ENCODE peak calls at places on chromosomes 13 and 19, in four cellular contexts. E is AG04449; D is left lung; V is CD8-positive, alpha-beta T cell. B is an unnamed sample.

GRCh38 chr13:38905861-38906260 is 84.8 kb downstream of the STOML3 start:
- DNase-seq in V (no peak), D (no peak), E (no peak), B (no peak)

GRCh38 chr19:51507209-51507608 is 5.6 kb upstream of the SIGLEC12 start:
- DNase-seq in D (no peak), V (no peak), E (no peak), B (no peak)

GRCh38 chr19:16373539-16373938 is 48.9 kb downstream of the KLF2 start:
- DNase-seq in E (no peak), D (peak; percentile 36), V (no peak), B (no peak)

GRCh38 chr19:15449620-15450527 is at the start of gene WIZ:
- DNase-seq in E (no peak), D (peak; percentile 94), V (peak; percentile 88), B (peak; percentile 73)

GRCh38 chr19:3708207-3708931 is at the start of gene TJP3:
- DNase-seq in E (no peak), V (no peak), D (peak; percentile 90), B (no peak)

GRCh38 chr19:32268381-32268780 is 77.0 kb upstream of the ZNF507 start:
- DNase-seq in E (no peak), V (no peak), D (no peak), B (no peak)

GRCh38 chr13:45349438-45349837 is 8.5 kb upstream of the TPT1 start:
- DNase-seq in D (no peak), E (no peak), V (no peak), B (peak; percentile 48)

GRCh38 chr19:28509079-28509895 is 703.7 kb downstream of the UQCRFS1 start:
- DNase-seq in V (no peak), E (no peak), D (no peak), B (no peak)

GRCh38 chr13:74555291-74556001 is 421.2 kb upstream of the KLF12 start:
- DNase-seq in D (peak; percentile 22), E (no peak), V (no peak), B (peak; percentile 4)

GRCh38 chr13:105165449-105166125 is 1369.9 kb downstream of the EFNB2 start:
- DNase-seq in V (no peak), E (no peak), D (peak; percentile 20), B (no peak)

GRCh38 chr19:56639217-56639616 is 3.7 kb upstream of the SMIM17 start:
- DNase-seq in E (no peak), D (no peak), V (no peak), B (no peak)

GRCh38 chr13:108897955-108898354 is 268.5 kb downstream of the MYO16 start:
- DNase-seq in D (no peak), E (no peak), V (no peak), B (peak; percentile 5)

GRCh38 chr13:72463561-72463960 is 263.9 kb downstream of the MZT1 start:
- DNase-seq in E (peak; percentile 5), V (no peak), D (no peak), B (no peak)

GRCh38 chr19:4108767-4109625 is 14.9 kb downstream of the MAP2K2 start:
- DNase-seq in V (peak; percentile 83), D (no peak), E (no peak), B (no peak)

DNA sequence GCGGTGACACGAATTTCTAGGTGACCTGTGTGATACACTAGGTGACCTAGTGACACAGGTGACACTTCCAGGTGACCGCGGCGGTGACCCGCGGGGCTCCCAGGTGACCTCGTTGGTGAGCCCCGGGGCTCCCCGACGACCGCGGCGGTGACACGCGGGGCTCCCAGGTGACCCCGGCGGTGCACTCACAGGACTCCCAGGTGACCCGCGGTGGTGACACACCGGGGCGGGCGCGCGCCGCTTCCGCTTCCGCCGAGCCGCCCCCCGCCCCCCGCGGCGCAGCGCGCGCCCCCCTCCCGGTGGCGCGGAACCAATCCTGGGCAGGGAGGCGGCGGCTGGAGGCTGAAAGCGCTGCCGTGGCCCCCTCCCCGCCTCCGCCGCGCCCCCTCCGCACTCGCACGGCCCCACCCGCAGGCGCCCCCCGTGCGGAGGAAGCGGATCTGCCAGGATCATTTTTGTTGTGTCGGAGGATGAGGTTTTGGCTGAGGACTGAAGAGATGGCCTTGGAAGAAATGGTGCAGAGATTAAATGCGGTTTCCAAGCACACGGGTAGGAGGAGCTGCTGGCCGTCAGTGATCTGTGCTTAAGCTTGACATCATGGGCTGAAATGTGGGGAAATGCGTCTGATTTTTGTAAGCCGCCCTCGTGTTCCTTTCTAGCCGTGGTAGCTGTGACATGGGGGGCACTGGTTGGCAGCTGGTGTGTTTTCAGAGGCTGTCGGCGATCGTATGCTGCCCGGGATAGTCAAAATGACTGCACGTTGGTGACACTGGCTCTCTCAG is at the start of gene MCF2L:
- DNase-seq in D (peak; percentile 76), E (no peak), V (peak; percentile 69), B (peak; percentile 20)
- TF ChIP-seq CTCF in D (no peak), E (no peak), V (no peak), B (peak; percentile 9)

GRCh38 chr19:55304279-55304978 is 20.6 kb downstream of the BRSK1 start:
- DNase-seq in E (no peak), D (no peak), V (peak; percentile 23), B (peak; percentile 33)

GRCh38 chr19:55301459-55302331 is 17.9 kb downstream of the BRSK1 start:
- DNase-seq in D (peak; percentile 97), E (no peak), V (peak; percentile 99), B (peak; percentile 56)

GRCh38 chr19:55303477-55303876 is 19.7 kb downstream of the BRSK1 start:
- DNase-seq in E (no peak), D (no peak), V (no peak), B (no peak)

GRCh38 chr19:55299991-55300390 is 16.2 kb downstream of the BRSK1 start:
- DNase-seq in V (no peak), D (no peak), E (no peak), B (no peak)

GRCh38 chr19:55300821-55301458 is 17.1 kb downstream of the BRSK1 start:
- DNase-seq in D (no peak), E (no peak), V (no peak), B (no peak)
- H3K4me3 ChIP-seq in D (no peak overlapping the region), E (no peak overlapping the region), V (no peak overlapping the region), B (no peak overlapping the region)

DNA sequence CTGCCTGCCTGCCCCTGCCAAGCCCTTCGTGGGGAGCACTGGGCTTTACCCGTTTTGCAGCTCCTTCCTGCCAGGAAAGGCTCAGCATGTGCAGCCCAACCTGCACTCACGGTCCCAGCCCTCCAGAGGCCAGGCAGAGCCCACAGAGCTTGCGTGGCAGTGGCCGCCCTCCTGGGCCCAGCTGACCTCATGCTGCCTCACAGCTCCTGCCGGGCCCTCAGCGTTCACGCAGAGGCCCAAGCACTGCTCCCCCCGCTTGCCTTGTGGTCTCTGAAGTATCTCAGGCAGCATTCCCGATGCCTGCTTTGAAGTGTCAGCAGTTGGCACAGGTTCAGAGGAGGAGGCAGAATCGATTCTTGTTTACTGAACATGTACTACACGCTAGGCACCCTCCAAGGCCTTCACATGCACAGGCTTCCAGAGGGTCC is 32.5 kb downstream of the CAPN12 start:
- DNase-seq in D (no peak), E (no peak), V (no peak), B (peak; percentile 87)
- TF ChIP-seq CTCF in D (no peak), E (peak; percentile 4), V (no peak), B (no peak)

GRCh38 chr19:588758-589692 is 656 bp upstream of the HCN2 start:
- DNase-seq in E (no peak), D (peak; percentile 76), V (no peak), B (no peak)
- H3K4me3 ChIP-seq in E (no peak overlapping the region), D (no peak overlapping the region), V (no peak overlapping the region), B (no peak overlapping the region)

DNA sequence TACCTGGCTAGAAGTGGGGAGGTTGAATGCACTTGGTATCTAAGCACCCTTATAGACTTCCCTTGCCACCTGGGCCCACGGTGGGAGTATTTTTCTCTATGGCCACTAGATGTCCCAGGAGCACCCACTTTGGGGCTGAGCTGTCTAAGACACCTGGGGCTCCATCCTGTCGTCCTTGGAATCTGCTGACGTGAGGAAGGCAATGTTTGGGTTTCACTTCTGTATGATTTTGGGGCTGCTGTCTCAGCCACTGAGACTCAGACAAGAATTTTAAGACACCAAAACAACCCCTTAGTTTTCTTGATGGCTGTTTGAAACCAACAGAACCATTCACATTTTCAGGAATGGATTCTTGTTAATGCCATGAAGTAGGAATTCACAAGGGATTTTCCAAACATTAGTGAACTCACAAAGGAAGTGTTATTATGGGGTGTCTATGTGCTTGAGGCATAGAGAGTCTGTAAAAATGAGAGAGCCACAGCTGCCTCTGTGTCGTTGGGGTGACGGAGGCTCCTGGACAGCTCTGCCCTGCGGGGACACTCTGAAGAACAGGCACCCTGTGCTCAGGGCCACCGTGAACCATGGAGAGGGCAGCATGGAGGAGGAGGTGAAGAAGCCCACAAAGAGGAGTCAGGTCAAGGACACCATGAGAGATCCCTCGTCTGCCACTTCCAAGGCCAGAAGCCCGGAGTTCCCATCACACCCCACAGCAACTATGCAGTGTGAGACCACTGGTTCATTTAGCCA is 106.8 kb upstream of the SPATA13 start:
- DNase-seq in V (peak; percentile 62), E (no peak), D (no peak), B (peak; percentile 50)
- TF ChIP-seq CTCF in V (peak; percentile 61), E (peak; percentile 74), D (peak; percentile 80), B (peak; percentile 78)

GRCh38 chr19:10922638-10923014 is 5.8 kb downstream of the YIPF2 start:
- DNase-seq in V (no peak), D (peak; percentile 52), E (no peak), B (no peak)

GRCh38 chr19:10921199-10921879 is 7.1 kb downstream of the YIPF2 start:
- DNase-seq in V (no peak), E (no peak), D (no peak), B (no peak)

GRCh38 chr19:10921909-10922637 is 6.4 kb downstream of the YIPF2 start:
- DNase-seq in E (no peak), D (peak; percentile 71), V (no peak), B (no peak)

GRCh38 chr19:10923503-10924076 is 4.8 kb downstream of the YIPF2 start:
- DNase-seq in E (no peak), D (peak; percentile 63), V (no peak), B (no peak)

GRCh38 chr19:10924597-10924996 is 3.8 kb downstream of the YIPF2 start:
- DNase-seq in D (no peak), V (no peak), E (no peak), B (no peak)
- H3K4me3 ChIP-seq in D (no peak overlapping the region), V (no peak overlapping the region), E (no peak overlapping the region), B (no peak overlapping the region)